ENCODE peak calls at places on chromosomes 4 and X, in four cellular contexts. Q is Right ventricle myocardium superior, U is HEK293T, M is NCI-H1105. E is an unnamed sample.
A peak's percentile ranks its signal among the peaks of the same experiment; 100 is the strongest.

GRCh38 chr4:8227201-8227770 is 28.2 kb downstream of the SH3TC1 start:
- DNase-seq in Q (no peak), U (no peak), M (no peak), E (no peak)

GRCh38 chrX:38561951-38562719 is 793 bp downstream of the TSPAN7 start:
- DNase-seq in Q (peak; percentile 37), U (peak; percentile 19), M (peak; percentile 9), E (peak; percentile 21)

GRCh38 chr4:143701365-143701764 is 890 bp upstream of the FREM3 start:
- DNase-seq in Q (no peak), U (no peak), M (no peak), E (no peak)

GRCh38 chrX:101136235-101136634 is 38.2 kb downstream of the CENPI start:
- DNase-seq in Q (no peak), U (no peak), M (no peak), E (no peak)

GRCh38 chr4:113101669-113102068 is 52.2 kb downstream of the ANK2 start:
- DNase-seq in Q (no peak), U (no peak), M (no peak), E (no peak)

GRCh38 chrX:51608766-51609165 is 9.9 kb downstream of the CENPVL3 start:
- DNase-seq in Q (no peak), U (no peak), M (no peak), E (no peak)

GRCh38 chr4:88820723-88821368 is 123.2 kb upstream of the NAP1L5 start:
- DNase-seq in Q (no peak), U (no peak), M (no peak), E (no peak)

GRCh38 chr4:27775156-27775555 is 914.5 kb downstream of the STIM2 start:
- DNase-seq in Q (no peak), U (no peak), M (no peak), E (no peak)

GRCh38 chr4:170672571-170672970 is 582.8 kb upstream of the AADAT start:
- DNase-seq in Q (no peak), U (no peak), M (no peak), E (no peak)

GRCh38 chr4:1717129-1718094 is 3.7 kb downstream of the TMEM129 start:
- DNase-seq in Q (peak; percentile 32), U (no peak), M (no peak), E (no peak)

GRCh38 chrX:122626871-122627270 is 557.2 kb upstream of the GRIA3 start:
- DNase-seq in Q (no peak), U (no peak), M (no peak), E (no peak)

GRCh38 chr4:88818650-88819470 is 121.2 kb upstream of the NAP1L5 start:
- DNase-seq in Q (no peak), U (peak; percentile 28), M (peak; percentile 27), E (no peak)

GRCh38 chrX:115960440-115961084 is 210.0 kb upstream of the AGTR2 start:
- DNase-seq in Q (no peak), U (no peak), M (no peak), E (no peak)

GRCh38 chr4:1726146-1726934 is 5.0 kb downstream of the TACC3 start:
- DNase-seq in Q (peak; percentile 95), U (peak; percentile 78), M (peak; percentile 33), E (peak; percentile 89)

GRCh38 chr4:132642196-132642817 is 506.8 kb upstream of the PCDH10 start:
- DNase-seq in Q (no peak), U (peak; percentile 55), M (no peak), E (no peak)

GRCh38 chr4:123606336-123606735 is 209.7 kb downstream of the SPRY1 start:
- DNase-seq in Q (no peak), U (no peak), M (no peak), E (no peak)

GRCh38 chr4:78704981-78705757 is 71.0 kb upstream of the BMP2K start:
- DNase-seq in Q (no peak), U (no peak), M (no peak), E (no peak)

E was measured in heart right ventricle.